ENCODE peak calls at places on chromosomes 5 and 9, in five cellular contexts. O is uterus, P is nephron progenitor cell, I is breast epithelium, Q is astrocyte of the spinal cord. R is an unnamed sample.

GRCh38 chr5:78504726-78505431 is 143.7 kb downstream of the LHFPL2 start:
- DNase-seq in O (peak; percentile 95), P (no peak), I (peak; percentile 76), Q (peak; percentile 99), R (peak; percentile 74)

GRCh38 chr5:8981496-8981895 is 564.4 kb downstream of the SEMA5A start:
- DNase-seq in O (no peak), P (no peak), I (no peak), Q (peak; percentile 29), R (no peak)

GRCh38 chr5:139374909-139375308 is 8.2 kb downstream of the SLC23A1 start:
- DNase-seq in O (no peak), P (no peak), I (no peak), Q (no peak), R (no peak)

GRCh38 chr5:159422371-159422770 is 92.1 kb upstream of the IL12B start:
- DNase-seq in O (no peak), P (no peak), I (no peak), Q (peak; percentile 14), R (no peak)

GRCh38 chr9:133167096-133167695 is 3.5 kb upstream of the GBGT1 start:
- DNase-seq in O (no peak), P (no peak), I (no peak), Q (no peak), R (no peak)

GRCh38 chr9:70136632-70137031 is 93.0 kb downstream of the MAMDC2 start:
- DNase-seq in O (no peak), P (no peak), I (no peak), Q (peak; percentile 62), R (no peak)

GRCh38 chr9:118091676-118092490 is 387.7 kb downstream of the TLR4 start:
- DNase-seq in O (no peak), P (no peak), I (no peak), Q (no peak), R (no peak)

GRCh38 chr5:86465052-86465838 is 152.5 kb upstream of the COX7C start:
- DNase-seq in O (no peak), P (no peak), I (no peak), Q (no peak), R (no peak)

GRCh38 chr9:87854563-87854962 is 28.1 kb upstream of the SPATA31E1 start:
- DNase-seq in O (no peak), P (no peak), I (no peak), Q (no peak), R (no peak)

GRCh38 chr9:2691626-2692025 is 25.7 kb upstream of the KCNV2 start:
- DNase-seq in O (no peak), P (no peak), I (no peak), Q (peak; percentile 27), R (no peak)

GRCh38 chr5:149629421-149629820 is 48.1 kb downstream of the ARHGEF37 start:
- DNase-seq in O (no peak), P (no peak), I (no peak), Q (no peak), R (no peak)

GRCh38 chr5:156383510-156383909 is 56.5 kb downstream of the SGCD start:
- DNase-seq in O (no peak), P (no peak), I (no peak), Q (peak; percentile 30), R (no peak)

GRCh38 chr9:134651226-134651905 is 9.8 kb downstream of the COL5A1 start:
- DNase-seq in O (no peak), P (no peak), I (no peak), Q (no peak), R (no peak)

GRCh38 chr9:100465765-100466164 is 7.2 kb upstream of the TMEFF1 start:
- DNase-seq in O (no peak), P (no peak), I (no peak), Q (no peak), R (no peak)

GRCh38 chr5:81022688-81023084 is 62.5 kb downstream of the RASGRF2 start:
- DNase-seq in O (no peak), P (no peak), I (no peak), Q (no peak), R (no peak)

GRCh38 chr9:107178302-107178701 is 104.8 kb upstream of the RAD23B start:
- DNase-seq in O (no peak), P (no peak), I (no peak), Q (no peak), R (no peak)

GRCh38 chr9:7376838-7377237 is 422.7 kb downstream of the DMAC1 start:
- DNase-seq in O (no peak), P (no peak), I (no peak), Q (peak; percentile 5), R (no peak)

GRCh38 chr5:142015781-142016533 is 3.1 kb upstream of the GNPDA1 start:
- DNase-seq in O (no peak), P (no peak), I (no peak), Q (peak; percentile 63), R (no peak)

GRCh38 chr5:154542581-154542980 is 64.6 kb upstream of the HAND1 start:
- DNase-seq in O (no peak), P (no peak), I (no peak), Q (no peak), R (no peak)

GRCh38 chr9:12719431-12719830 is 26.2 kb downstream of the TYRP1 start:
- DNase-seq in O (no peak), P (no peak), I (no peak), Q (peak; percentile 63), R (no peak)

GRCh38 chr5:135013947-135014570 is 20.0 kb downstream of the PITX1 start:
- DNase-seq in O (no peak), P (no peak), I (peak; percentile 67), Q (no peak), R (no peak)

GRCh38 chr9:35923927-35924763 is 14.9 kb downstream of the SPAAR start:
- DNase-seq in O (peak; percentile 90), P (no peak), I (no peak), Q (peak; percentile 96), R (no peak)

GRCh38 chr9:36870960-36871359 is 163.1 kb downstream of the PAX5 start:
- DNase-seq in O (no peak), P (no peak), I (no peak), Q (no peak), R (no peak)

GRCh38 chr9:16062542-16063240 is 509.8 kb downstream of the CCDC171 start:
- DNase-seq in O (no peak), P (no peak), I (no peak), Q (peak; percentile 95), R (no peak)

GRCh38 chr9:16571127-16571848 is 299.2 kb downstream of the BNC2 start:
- DNase-seq in O (peak; percentile 67), P (no peak), I (no peak), Q (no peak), R (no peak)

GRCh38 chr5:174222891-174223290 is 177.4 kb downstream of the NSG2 start:
- DNase-seq in O (no peak), P (no peak), I (no peak), Q (no peak), R (no peak)

GRCh38 chr9:15873573-15874177 is 320.8 kb downstream of the CCDC171 start:
- DNase-seq in O (no peak), P (peak; percentile 6), I (no peak), Q (peak; percentile 77), R (no peak)

GRCh38 chr9:134361426-134361825 is 35.2 kb downstream of the RXRA start:
- DNase-seq in O (no peak), P (no peak), I (no peak), Q (no peak), R (no peak)

GRCh38 chr5:109849478-109850088 is 159.9 kb downstream of the MAN2A1 start:
- DNase-seq in O (no peak), P (no peak), I (no peak), Q (no peak), R (no peak)

GRCh38 chr5:71830626-71831539 is 111.8 kb downstream of the CARTPT start:
- DNase-seq in O (peak; percentile 66), P (no peak), I (no peak), Q (peak; percentile 91), R (peak; percentile 38)

GRCh38 chr5:63245271-63245670 is 666.7 kb downstream of the LRRC70 start:
- DNase-seq in O (no peak), P (no peak), I (no peak), Q (no peak), R (no peak)

GRCh38 chr5:139186293-139186692 is 11.9 kb downstream of the SIL1 start:
- DNase-seq in O (no peak), P (no peak), I (no peak), Q (no peak), R (no peak)

GRCh38 chr5:65926276-65926761 is at the start of gene ERBIN:
- DNase-seq in O (peak; percentile 84), P (peak; percentile 75), I (peak; percentile 82), Q (peak; percentile 78), R (peak; percentile 35)

GRCh38 chr9:70080481-70081119 is 37.0 kb downstream of the MAMDC2 start:
- DNase-seq in O (no peak), P (no peak), I (no peak), Q (peak; percentile 83), R (no peak)

GRCh38 chr9:77808750-77809079 is 160.6 kb upstream of the GNA14 start:
- DNase-seq in O (no peak), P (no peak), I (no peak), Q (no peak), R (no peak)

DNA sequence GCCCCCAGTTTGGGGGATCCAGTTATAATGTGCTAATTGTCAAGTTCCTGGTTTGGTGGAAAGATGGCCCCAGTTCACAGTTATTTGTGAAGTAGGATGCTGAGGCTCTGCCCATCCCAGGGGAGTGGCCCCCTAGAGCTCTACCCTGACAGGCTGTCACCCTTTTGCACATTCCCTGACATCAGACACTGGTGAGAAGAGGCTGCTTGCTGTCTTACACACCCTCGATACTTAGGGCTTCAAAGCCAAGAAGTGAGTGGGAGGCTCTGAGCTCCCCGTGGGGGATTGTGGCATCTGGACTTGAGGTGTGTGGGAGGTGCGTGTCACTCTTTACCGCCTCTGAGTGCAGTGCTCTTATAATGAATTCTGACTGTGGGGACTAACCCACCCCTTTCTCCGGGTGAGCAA is 168.5 kb downstream of the DOCK2 start:
- DNase-seq in O (no peak), P (peak; percentile 29), I (no peak), Q (no peak), R (no peak)
- TF ChIP-seq CTCF in O (no peak), P (no peak), I (no peak), Q (no peak), R (no peak)

GRCh38 chr9:112971415-112971814 is 40.6 kb downstream of the ZNF883 start:
- DNase-seq in O (no peak), P (peak; percentile 14), I (no peak), Q (peak; percentile 2), R (no peak)

GRCh38 chr9:112969730-112970129 is 42.3 kb downstream of the ZNF883 start:
- DNase-seq in O (no peak), P (no peak), I (no peak), Q (no peak), R (no peak)

DNA sequence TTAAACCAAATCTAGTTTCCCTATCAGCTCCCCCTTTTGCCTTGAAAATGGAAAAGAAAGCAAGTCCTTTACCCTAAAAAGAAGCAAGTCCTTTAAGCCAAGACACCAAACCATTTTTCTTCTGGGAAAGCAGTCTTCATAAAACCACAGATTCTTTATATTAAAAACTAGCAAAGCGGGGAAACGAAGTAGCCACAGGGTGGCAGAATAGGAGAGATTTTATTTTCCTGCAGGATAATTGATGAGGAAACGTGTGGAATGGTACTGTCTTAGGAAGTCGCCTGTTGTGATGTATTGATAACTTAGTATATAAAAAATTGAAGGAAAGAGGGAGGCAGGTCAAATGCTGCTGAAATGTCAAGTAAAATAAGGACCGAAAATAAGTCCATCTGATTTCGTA is 41.1 kb downstream of the ZNF883 start:
- DNase-seq in O (no peak), P (no peak), I (no peak), Q (peak; percentile 10), R (no peak)
- TF ChIP-seq CTCF in O (no peak), P (no peak), I (no peak), Q (peak; percentile 15), R (no peak)

GRCh38 chr5:163269624-163270023 is 167.8 kb upstream of the CCNG1 start:
- DNase-seq in O (no peak), P (no peak), I (no peak), Q (peak; percentile 44), R (no peak)
- TF ChIP-seq CTCF in O (no peak), P (peak; percentile 26), I (no peak), Q (peak; percentile 18), R (no peak)

GRCh38 chr9:112091805-112092204 is 83.3 kb downstream of the SUSD1 start:
- DNase-seq in O (no peak), P (no peak), I (no peak), Q (peak; percentile 19), R (no peak)
- TF ChIP-seq CTCF in O (no peak), P (no peak), I (no peak), Q (peak; percentile 58), R (no peak)